ENCODE peak calls at places on chromosomes 2 and 18, in six cellular contexts. C is transverse colon, S is mammary epithelial cell, E is fibroblast of lung, Y is GM12865, A is epithelial cell of esophagus. M is an unnamed sample.
A peak's percentile ranks its signal among the peaks of the same experiment; 100 is the strongest.

GRCh38 chr18:56083889-56084288 is 495.9 kb upstream of the TCF4 start:
- DNase-seq in C (no peak), Y (no peak), E (peak; percentile 34), A (no peak), S (no peak), M (no peak)

GRCh38 chr2:157283468-157283867 is 26.0 kb downstream of the GALNT5 start:
- DNase-seq in E (no peak), S (no peak), Y (no peak), A (no peak), C (peak; percentile 67), M (no peak)

GRCh38 chr18:45324489-45325111 is 290.7 kb upstream of the SLC14A2 start:
- DNase-seq in C (peak; percentile 20), Y (no peak), E (peak; percentile 92), A (peak; percentile 80), S (no peak), M (peak; percentile 8)

GRCh38 chr18:41262688-41263087 is 692.3 kb upstream of the PIK3C3 start:
- DNase-seq in Y (no peak), S (no peak), A (no peak), C (no peak), E (no peak), M (no peak)

GRCh38 chr18:36296591-36297418 is 708 bp upstream of the FHOD3 start:
- DNase-seq in E (peak; percentile 64), S (peak; percentile 57), C (peak; percentile 36), Y (peak; percentile 68), A (peak; percentile 70), M (peak; percentile 60)

GRCh38 chr2:134411828-134412638 is 158.2 kb downstream of the MGAT5 start:
- DNase-seq in E (peak; percentile 89), C (peak; percentile 72), A (peak; percentile 77), Y (peak; percentile 93), S (peak; percentile 67), M (peak; percentile 46)

GRCh38 chr2:181058378-181059269 is 78.2 kb downstream of the UBE2E3 start:
- DNase-seq in Y (peak; percentile 74), S (peak; percentile 31), E (peak; percentile 56), C (peak; percentile 15), A (peak; percentile 65), M (no peak)

GRCh38 chr2:11543337-11544216 is 9.7 kb downstream of the GREB1 start:
- DNase-seq in E (no peak), A (no peak), Y (no peak), S (no peak), C (no peak), M (no peak)

GRCh38 chr18:56270851-56271250 is 367.5 kb downstream of the TXNL1 start:
- DNase-seq in S (no peak), E (no peak), C (no peak), Y (no peak), A (no peak), M (no peak)

GRCh38 chr2:76446872-76447271 is 736.2 kb upstream of the GCFC2 start:
- DNase-seq in E (no peak), C (no peak), A (no peak), Y (no peak), S (no peak), M (no peak)

GRCh38 chr2:46334389-46335345 is 37.5 kb downstream of the EPAS1 start:
- DNase-seq in A (peak; percentile 93), Y (no peak), S (peak; percentile 94), E (peak; percentile 94), C (no peak), M (peak; percentile 76)

GRCh38 chr2:40428434-40428833 is 23.5 kb downstream of the SLC8A1 start:
- DNase-seq in S (no peak), E (no peak), C (no peak), Y (no peak), A (no peak), M (no peak)

GRCh38 chr18:57771183-57771582 is 31.9 kb downstream of the ATP8B1 start:
- DNase-seq in Y (no peak), S (peak; percentile 69), C (peak; percentile 79), E (no peak), A (peak; percentile 89), M (no peak)

GRCh38 chr2:152467677-152468406 is 132.9 kb downstream of the FMNL2 start:
- DNase-seq in E (no peak), S (no peak), C (no peak), A (no peak), Y (peak; percentile 30), M (no peak)

GRCh38 chr2:45458909-45459563 is 152.0 kb downstream of the SRBD1 start:
- DNase-seq in C (peak; percentile 26), S (peak; percentile 60), E (peak; percentile 60), A (peak; percentile 87), Y (no peak), M (peak; percentile 20)

GRCh38 chr2:179614121-179614520 is 247.3 kb downstream of the ZNF385B start:
- DNase-seq in A (no peak), E (no peak), C (no peak), Y (no peak), S (no peak), M (no peak)

DNA sequence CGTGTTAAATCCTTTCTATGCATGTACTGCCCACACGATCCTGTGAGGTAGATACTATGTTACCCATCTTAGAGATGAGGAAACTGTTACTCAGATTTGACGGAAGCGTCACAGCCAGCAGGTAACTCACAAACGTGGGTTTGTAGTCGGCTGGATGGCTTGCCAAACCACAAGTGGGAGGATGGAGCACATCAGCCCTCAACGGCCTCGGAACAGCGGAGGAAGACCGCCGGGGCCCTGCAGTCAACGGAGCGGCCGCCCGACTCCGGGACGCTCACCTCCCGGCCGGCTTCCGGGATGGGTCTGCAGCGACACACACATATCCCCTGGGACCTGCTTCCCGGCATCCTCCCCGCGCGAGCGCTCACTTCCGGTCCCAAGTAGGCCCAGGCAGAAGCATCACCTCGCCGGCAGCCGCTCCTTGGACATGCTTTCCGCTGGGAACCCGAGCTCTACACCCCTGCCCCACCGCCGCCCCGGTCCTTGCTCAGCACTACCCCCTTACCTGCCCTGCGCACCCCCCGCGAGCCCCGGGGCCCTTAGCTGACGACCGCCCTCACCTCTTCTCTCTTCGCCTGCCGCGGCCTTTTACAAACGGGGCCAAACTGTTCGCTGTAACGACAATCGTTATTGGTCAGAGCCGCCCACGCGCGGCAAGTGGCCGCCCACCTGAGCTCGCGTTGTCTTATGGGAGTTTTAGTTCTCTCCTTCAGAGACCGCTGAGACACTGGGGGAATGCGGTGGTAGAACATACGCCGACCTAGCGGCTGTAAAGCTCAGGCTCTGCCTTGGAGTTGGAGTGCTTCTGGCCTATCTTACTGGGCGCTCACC is at the start of gene C2orf42:
- DNase-seq in S (peak; percentile 97), E (peak; percentile 98), A (peak; percentile 98), C (peak; percentile 96), Y (peak; percentile 99), M (peak; percentile 90)
- TF ChIP-seq CTCF in S (no peak), E (peak; percentile 37), A (no peak), C (no peak), Y (no peak), M (no peak)

GRCh38 chr2:9179572-9180201 is 26.9 kb upstream of the ASAP2 start:
- DNase-seq in S (peak; percentile 96), Y (no peak), E (peak; percentile 87), C (peak; percentile 70), A (peak; percentile 97), M (no peak)
- H3K4me3 ChIP-seq in S (no peak overlapping the region), Y (no peak overlapping the region), E (peak overlapping the region; percentile 14), C (no peak overlapping the region), A (peak overlapping the region; percentile 24), M (no peak overlapping the region)

DNA sequence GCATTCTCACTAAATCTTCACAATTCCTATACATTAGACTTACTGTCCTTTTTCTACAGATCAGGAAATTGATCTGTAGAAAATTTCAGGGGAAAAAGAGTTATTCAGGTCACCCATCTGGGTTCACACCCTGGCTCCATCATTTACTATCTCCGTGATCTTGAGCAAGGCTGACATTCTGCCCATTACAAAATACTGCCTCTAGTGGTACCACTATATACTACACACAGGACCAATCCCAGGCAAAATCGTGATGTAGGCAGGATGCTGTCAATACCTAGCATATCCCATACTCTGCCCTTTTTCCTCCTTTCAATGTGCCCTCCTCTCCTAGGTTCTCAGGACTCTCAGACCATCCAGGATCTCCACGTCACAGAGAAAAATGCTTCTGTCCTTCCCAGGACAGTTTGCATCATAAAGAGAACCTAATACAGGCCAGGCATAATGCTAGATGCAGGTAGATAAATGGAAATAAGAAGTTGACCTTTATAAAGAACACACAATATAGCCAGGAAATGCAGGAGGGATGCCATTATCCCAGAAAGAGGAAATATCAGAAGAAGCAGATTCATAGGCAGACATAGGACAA is 101.9 kb downstream of the CDH20 start:
- DNase-seq in C (no peak), S (no peak), A (peak; percentile 35), Y (peak; percentile 22), E (peak; percentile 11), M (no peak)
- TF ChIP-seq CTCF in C (peak; percentile 44), S (peak; percentile 50), A (peak; percentile 56), Y (peak; percentile 66), E (peak; percentile 51), M (peak; percentile 72)

DNA sequence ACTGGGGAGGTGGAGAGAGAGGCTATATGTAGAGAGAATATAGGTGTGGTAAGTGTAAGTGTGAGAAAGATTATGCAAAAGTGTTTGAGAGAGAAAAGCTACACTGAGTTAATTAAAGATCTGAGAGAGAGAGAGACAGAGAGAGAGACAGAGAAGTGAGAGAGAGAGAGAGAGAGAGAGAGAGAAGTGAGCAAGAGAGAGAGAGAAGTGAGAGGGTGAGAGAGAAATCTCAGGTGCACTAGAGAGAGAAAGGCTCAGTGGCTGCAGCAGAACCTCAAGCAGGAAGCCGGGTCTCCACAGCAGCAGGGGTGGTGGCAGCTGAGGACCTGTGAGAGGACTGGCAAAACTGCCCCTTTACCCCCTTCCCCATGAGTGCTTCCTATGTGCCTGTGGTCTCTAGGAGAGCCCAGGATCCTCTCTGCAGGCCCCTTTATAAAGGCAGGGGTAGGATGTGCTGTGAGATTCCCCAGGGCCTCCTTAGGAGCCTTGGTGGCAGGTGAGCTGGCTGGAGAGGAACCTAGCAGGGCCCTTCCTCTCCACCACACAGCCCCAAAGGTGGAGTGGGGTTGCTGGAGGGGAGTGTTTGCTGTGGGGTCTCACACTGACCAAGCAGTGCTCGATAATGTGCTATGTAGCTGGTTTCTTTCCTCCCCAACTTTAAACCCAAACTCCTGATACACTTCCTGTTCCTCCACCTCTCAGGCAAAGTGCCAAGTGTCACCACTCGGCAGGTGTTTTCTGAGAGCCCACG is 52.6 kb downstream of the SLC4A5 start:
- DNase-seq in Y (peak; percentile 84), S (no peak), E (no peak), A (no peak), C (peak; percentile 37), M (no peak)
- H3K4me3 ChIP-seq in Y (no peak overlapping the region), S (no peak overlapping the region), E (no peak overlapping the region), A (no peak overlapping the region), C (no peak overlapping the region), M (no peak overlapping the region)

DNA sequence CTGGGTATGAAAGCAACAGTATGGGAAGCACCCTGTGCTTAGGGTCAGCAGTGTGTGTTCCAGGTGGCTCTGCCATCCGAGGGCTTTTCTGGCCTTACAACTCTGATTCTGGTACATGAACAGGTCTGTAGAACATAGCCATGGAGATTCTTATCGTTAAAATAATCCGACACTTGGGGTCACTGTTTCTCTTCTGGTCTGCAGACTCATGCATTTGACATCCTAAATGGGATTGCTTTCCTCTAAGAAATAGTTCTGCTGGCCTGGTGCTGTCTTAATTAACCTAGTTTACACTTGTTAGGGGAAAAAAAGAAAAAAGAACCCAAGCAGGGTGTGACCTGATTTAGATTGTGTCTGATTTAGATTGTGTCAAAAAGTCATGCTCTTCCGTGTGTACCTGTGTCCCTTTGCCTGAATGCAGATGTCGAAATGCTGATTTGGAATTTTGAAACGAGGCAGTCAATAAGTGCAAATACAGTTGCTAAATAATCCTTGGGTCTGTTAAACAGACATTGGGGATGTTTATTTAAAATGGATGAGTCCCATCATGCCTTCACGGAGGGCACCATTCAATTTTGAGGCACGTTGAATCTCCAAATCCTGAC is 59.6 kb downstream of the TRPM8 start:
- DNase-seq in Y (peak; percentile 30), E (peak; percentile 87), C (no peak), S (peak; percentile 70), A (peak; percentile 77), M (peak; percentile 45)
- TF ChIP-seq CTCF in Y (peak; percentile 21), E (peak; percentile 58), C (no peak), S (peak; percentile 64), A (peak; percentile 63), M (peak; percentile 51)